ENCODE peak calls at places on chromosome 4, in eight cellular contexts. C, Z, B, N, G, I, T and P are unnamed samples.

GRCh38 chr4:121827851-121828250 is 4.2 kb upstream of the CCNA2 start:
- DNase-seq in I (no peak), B (no peak), G (peak; percentile 22), N (no peak), C (no peak), Z (no peak), T (no peak), P (no peak)

GRCh38 chr4:12137556-12137955 is 708.9 kb upstream of the HS3ST1 start:
- DNase-seq in G (no peak), T (peak; percentile 91), B (no peak), I (no peak), N (no peak), C (no peak), Z (no peak), P (no peak)

GRCh38 chr4:80419946-80420345 is 84.4 kb downstream of the CFAP299 start:
- DNase-seq in B (no peak), C (no peak), Z (no peak), T (no peak), I (no peak), G (no peak), N (no peak), P (no peak)

GRCh38 chr4:14841801-14842748 is 160.2 kb upstream of the CPEB2 start:
- DNase-seq in G (no peak), N (no peak), Z (peak; percentile 46), B (no peak), T (no peak), I (no peak), C (no peak), P (no peak)

GRCh38 chr4:101251261-101251660 is 96.1 kb downstream of the PPP3CA start:
- DNase-seq in T (peak; percentile 58), I (no peak), C (no peak), G (no peak), Z (no peak), B (no peak), N (no peak), P (no peak)

GRCh38 chr4:3473251-3473942 is 10.3 kb downstream of the DOK7 start:
- DNase-seq in Z (no peak), I (no peak), B (no peak), G (no peak), N (no peak), C (no peak), T (no peak), P (no peak)

GRCh38 chr4:169342906-169343560 is 72.3 kb upstream of the SH3RF1 start:
- DNase-seq in C (no peak), N (no peak), G (peak; percentile 62), B (no peak), I (no peak), T (no peak), Z (no peak), P (no peak)

GRCh38 chr4:142582340-142582739 is 263.8 kb downstream of the INPP4B start:
- DNase-seq in T (no peak), G (no peak), Z (no peak), B (no peak), N (no peak), C (no peak), I (no peak), P (no peak)

GRCh38 chr4:7358100-7358735 is 76.5 kb downstream of the PSAPL1 start:
- DNase-seq in B (no peak), I (no peak), C (no peak), N (peak; percentile 65), G (peak; percentile 93), Z (no peak), T (peak; percentile 30), P (peak; percentile 59)

GRCh38 chr4:149063007-149063406 is 620.8 kb upstream of the NR3C2 start:
- DNase-seq in N (no peak), I (no peak), B (no peak), T (no peak), Z (no peak), G (no peak), C (no peak), P (no peak)

GRCh38 chr4:31592293-31592692 is 872.1 kb downstream of the PCDH7 start:
- DNase-seq in G (no peak), T (peak; percentile 1), I (no peak), B (no peak), C (no peak), Z (no peak), N (no peak), P (no peak)

GRCh38 chr4:40825014-40825838 is 75.5 kb downstream of the NSUN7 start:
- DNase-seq in I (peak; percentile 7), T (no peak), Z (no peak), G (no peak), C (no peak), N (no peak), B (no peak), P (no peak)
- H3K4me3 ChIP-seq in I (no peak overlapping the region), T (no peak overlapping the region), Z (no peak overlapping the region), G (no peak overlapping the region), C (no peak overlapping the region), N (no peak overlapping the region), B (no peak overlapping the region), P (no peak overlapping the region)

GRCh38 chr4:182807841-182808548 is 109.2 kb downstream of the DCTD start:
- DNase-seq in N (no peak), I (peak; percentile 69), T (no peak), B (no peak), G (no peak), Z (no peak), C (peak; percentile 64), P (no peak)

GRCh38 chr4:182808673-182809416 is 108.3 kb downstream of the DCTD start:
- DNase-seq in N (no peak), B (no peak), Z (no peak), I (no peak), T (no peak), G (peak; percentile 11), C (no peak), P (no peak)

GRCh38 chr4:182809417-182810102 is 107.6 kb downstream of the DCTD start:
- DNase-seq in B (no peak), G (no peak), N (no peak), C (peak; percentile 57), I (peak; percentile 71), Z (no peak), T (no peak), P (no peak)

GRCh38 chr4:182807346-182807745 is 109.8 kb downstream of the DCTD start:
- DNase-seq in B (no peak), C (peak; percentile 33), I (no peak), N (no peak), G (no peak), Z (no peak), T (no peak), P (no peak)

DNA sequence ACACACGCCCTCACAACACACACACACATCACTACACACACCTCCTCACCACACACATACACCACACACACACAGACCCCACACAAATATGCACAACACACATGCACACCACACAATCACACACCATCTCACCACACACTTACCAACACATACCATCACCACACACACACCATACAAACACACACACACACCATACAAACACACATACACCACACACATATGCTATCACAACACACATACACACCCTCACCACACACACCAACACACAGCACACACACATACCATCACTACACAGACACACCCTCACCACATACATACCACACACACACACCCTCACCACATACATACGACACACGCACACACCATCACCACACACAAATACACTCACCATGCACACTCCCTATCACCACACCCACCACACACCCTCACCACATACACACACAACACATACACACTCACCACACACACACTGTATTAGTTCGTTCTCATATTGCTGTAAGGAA is 107.0 kb downstream of the DCTD start:
- DNase-seq in Z (no peak), C (no peak), N (no peak), G (no peak), B (no peak), T (no peak), I (no peak), P (no peak)
- TF ChIP-seq CTCF in Z (no peak), C (no peak), N (no peak), G (no peak), B (no peak), T (no peak), I (no peak), P (no peak)

GRCh38 chr4:1531683-1532548 is 125.7 kb upstream of the NKX1-1 start:
- DNase-seq in G (no peak), I (no peak), C (no peak), N (no peak), B (no peak), T (no peak), Z (no peak), P (no peak)

GRCh38 chr4:1532549-1533395 is 126.5 kb upstream of the NKX1-1 start:
- DNase-seq in C (no peak), B (no peak), Z (no peak), T (no peak), N (no peak), I (no peak), G (no peak), P (no peak)

GRCh38 chr4:1533501-1534064 is 127.3 kb upstream of the NKX1-1 start:
- DNase-seq in Z (no peak), N (no peak), I (no peak), B (no peak), G (no peak), C (no peak), T (no peak), P (no peak)

GRCh38 chr4:1534076-1534872 is 128.0 kb upstream of the NKX1-1 start:
- DNase-seq in C (no peak), G (no peak), Z (no peak), B (no peak), N (no peak), T (no peak), I (no peak), P (no peak)

DNA sequence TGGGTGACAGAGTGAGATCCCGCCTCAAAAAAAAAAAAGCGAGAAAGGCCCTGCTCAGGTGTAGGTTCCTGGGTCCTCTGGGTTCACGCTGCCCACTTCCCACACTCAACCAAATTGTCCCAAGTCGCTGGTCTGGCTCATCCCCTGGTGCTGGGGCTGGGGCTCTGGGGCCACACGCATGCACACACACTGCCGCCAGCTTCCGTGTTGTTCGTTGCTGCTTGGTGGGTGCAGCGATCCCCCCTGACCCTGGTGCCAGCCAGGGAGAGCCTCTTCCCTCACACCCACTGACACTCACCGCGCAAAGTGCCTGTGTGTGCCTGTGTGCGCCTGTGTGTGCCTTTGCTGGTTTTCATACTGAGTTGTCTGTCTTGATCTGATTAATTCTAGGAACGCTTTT is 124.1 kb upstream of the NKX1-1 start:
- DNase-seq in Z (no peak), B (no peak), C (no peak), G (no peak), I (no peak), T (no peak), N (no peak), P (no peak)
- H3K27me3 ChIP-seq in Z (peaks cover 48% of the 10 kb centered on the region), B (peaks cover 39% of the 10 kb centered on the region), C (no peaks in the 10 kb centered on the region), G (peaks cover 18% of the 10 kb centered on the region), I (peaks cover 35% of the 10 kb centered on the region), T (no peaks in the 10 kb centered on the region), N (peaks cover 34% of the 10 kb centered on the region), P (peaks cover 19% of the 10 kb centered on the region)

GRCh38 chr4:139553751-139554670 is 2.0 kb downstream of the SETD7 start:
- DNase-seq in B (no peak), T (peak; percentile 11), N (no peak), Z (no peak), G (no peak), C (no peak), I (no peak), P (no peak)

GRCh38 chr4:139554726-139555072 is 1.3 kb downstream of the SETD7 start:
- DNase-seq in C (no peak), Z (no peak), B (no peak), T (no peak), N (no peak), G (no peak), I (no peak), P (no peak)

GRCh38 chr4:139550724-139551429 is 5.1 kb downstream of the SETD7 start:
- DNase-seq in N (no peak), Z (peak; percentile 40), I (peak; percentile 84), T (peak; percentile 26), B (peak; percentile 44), G (peak; percentile 55), C (peak; percentile 63), P (no peak)

GRCh38 chr4:139552506-139552905 is 3.5 kb downstream of the SETD7 start:
- DNase-seq in G (peak; percentile 63), B (peak; percentile 10), I (peak; percentile 57), N (no peak), Z (no peak), C (no peak), T (no peak), P (no peak)

GRCh38 chr4:139552908-139553307 is 3.1 kb downstream of the SETD7 start:
- DNase-seq in B (no peak), C (no peak), T (no peak), N (no peak), Z (peak; percentile 43), I (no peak), G (no peak), P (no peak)
- H3K4me3 ChIP-seq in B (no peak overlapping the region), C (no peak overlapping the region), T (no peak overlapping the region), N (no peak overlapping the region), Z (no peak overlapping the region), I (peak overlapping the region; percentile 89), G (no peak overlapping the region), P (no peak overlapping the region)